ENCODE peak calls at places on chromosome 22, in four cellular contexts. D is K562, F is GM12878, O is H1. V is an unnamed sample.

GRCh38 chr22:20437253-20438065 is at the start of gene SCARF2:
- DNase-seq in D (no peak), F (no peak), O (peak; percentile 62), V (no peak)

GRCh38 chr22:23696326-23696851 is 5.6 kb downstream of the RGL4 start:
- DNase-seq in D (no peak), F (peak; percentile 33), O (no peak), V (no peak)

GRCh38 chr22:40679249-40679963 is at the start of gene MCHR1:
- DNase-seq in D (no peak), F (no peak), O (no peak), V (no peak)

GRCh38 chr22:42800731-42801536 is 56.1 kb downstream of the ARFGAP3 start:
- DNase-seq in D (no peak), F (no peak), O (no peak), V (no peak)

GRCh38 chr22:41951898-41952474 is at the start of gene SMIM45:
- DNase-seq in D (no peak), F (no peak), O (peak; percentile 77), V (no peak)

GRCh38 chr22:46609175-46609690 is 11.0 kb upstream of the GRAMD4 start:
- DNase-seq in D (no peak), F (no peak), O (no peak), V (no peak)

GRCh38 chr22:16965560-16965959 is 42.5 kb downstream of the GAB4 start:
- DNase-seq in D (no peak), F (no peak), O (no peak), V (no peak)

GRCh38 chr22:35480627-35481565 is 59.7 kb upstream of the RASD2 start:
- DNase-seq in D (no peak), F (no peak), O (no peak), V (no peak)

GRCh38 chr22:34850010-34850409 is 215.9 kb upstream of the ISX start:
- DNase-seq in D (no peak), F (no peak), O (no peak), V (no peak)

GRCh38 chr22:47151490-47151889 is 389.0 kb downstream of the TBC1D22A start:
- DNase-seq in D (no peak), F (no peak), O (no peak), V (no peak)

GRCh38 chr22:42330170-42330569 is 59.7 kb upstream of the TCF20 start:
- DNase-seq in D (no peak), F (no peak), O (no peak), V (no peak)

GRCh38 chr22:17964647-17965046 is 59.7 kb downstream of the MICAL3 start:
- DNase-seq in D (no peak), F (peak; percentile 65), O (no peak), V (no peak)

GRCh38 chr22:32991353-32992115 is 66.6 kb downstream of the SYN3 start:
- DNase-seq in D (no peak), F (no peak), O (no peak), V (no peak)

GRCh38 chr22:40855960-40856512 is 403 bp downstream of the ST13 start:
- DNase-seq in D (peak; percentile 16), F (no peak), O (no peak), V (no peak)

GRCh38 chr22:37095113-37095512 is 14.4 kb downstream of the TMPRSS6 start:
- DNase-seq in D (no peak), F (no peak), O (no peak), V (no peak)

GRCh38 chr22:32668254-32669094 is 133.0 kb upstream of the TIMP3 start:
- DNase-seq in D (no peak), F (no peak), O (no peak), V (no peak)

GRCh38 chr22:37505989-37506388 is 13.2 kb downstream of the CARD10 start:
- DNase-seq in D (no peak), F (no peak), O (no peak), V (no peak)

GRCh38 chr22:41699264-41700104 is at the start of gene MEI1:
- DNase-seq in D (no peak), F (peak; percentile 57), O (peak; percentile 75), V (no peak)

GRCh38 chr22:31504282-31504681 is 7.9 kb downstream of the SFI1 start:
- DNase-seq in D (no peak), F (no peak), O (no peak), V (no peak)

GRCh38 chr22:41410311-41410751 is 28.6 kb downstream of the TEF start:
- DNase-seq in D (no peak), F (no peak), O (no peak), V (no peak)

GRCh38 chr22:35651085-35651484 is 2.8 kb downstream of the APOL6 start:
- DNase-seq in D (no peak), F (no peak), O (peak; percentile 17), V (no peak)

GRCh38 chr22:33883961-33884808 is 36.1 kb downstream of the LARGE1 start:
- DNase-seq in D (no peak), F (no peak), O (no peak), V (no peak)

GRCh38 chr22:41526802-41527799 is 17.2 kb downstream of the POLR3H start:
- DNase-seq in D (peak; percentile 74), F (no peak), O (peak; percentile 90), V (no peak)

DNA sequence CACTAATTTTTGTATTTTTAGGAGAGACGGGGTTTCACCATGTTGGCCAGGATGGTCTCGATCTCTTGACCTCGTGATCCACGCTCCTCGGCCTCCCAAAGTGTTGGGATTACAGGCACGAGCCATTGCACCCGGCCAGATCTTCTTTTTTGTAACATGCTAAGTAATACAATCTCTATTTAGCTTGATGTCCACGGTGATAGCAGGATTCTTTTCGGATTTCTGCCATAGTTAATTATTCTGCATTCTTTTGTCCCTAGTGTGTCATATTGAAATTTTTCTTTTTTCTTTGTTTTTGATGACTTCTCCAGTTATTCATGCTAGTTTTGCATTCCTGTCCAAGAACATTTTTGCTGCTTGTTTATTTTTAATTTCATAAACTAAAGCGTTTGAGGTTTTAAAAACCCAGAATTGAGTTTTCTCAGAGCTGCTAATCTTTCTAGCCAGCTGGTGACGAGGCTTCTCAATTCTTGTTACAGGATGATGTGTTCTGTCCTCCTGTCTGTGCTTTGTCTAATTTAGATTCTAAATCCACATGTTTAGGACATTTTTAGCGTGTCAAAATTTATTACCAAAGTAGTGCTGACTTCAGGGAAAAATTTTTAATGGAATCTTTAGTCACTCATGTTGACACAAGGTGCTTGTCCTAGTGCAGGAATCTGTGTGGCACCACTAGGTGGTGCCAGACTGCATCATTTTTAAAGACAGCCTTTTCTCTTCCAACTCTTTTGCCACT is 21.8 kb downstream of the NF2 start:
- DNase-seq in D (peak; percentile 33), F (no peak), O (no peak), V (no peak)
- H3K4me1 ChIP-seq in D (peaks cover 5% of the 10 kb centered on the region), F (peaks cover 5% of the 10 kb centered on the region), O (peaks cover 4% of the 10 kb centered on the region), V (peaks cover 75% of the 10 kb centered on the region)

GRCh38 chr22:43855431-43855830 is 6.9 kb downstream of the SULT4A1 start:
- DNase-seq in D (no peak), F (no peak), O (no peak), V (no peak)

GRCh38 chr22:43852605-43853327 is 9.5 kb downstream of the SULT4A1 start:
- DNase-seq in D (no peak), F (no peak), O (no peak), V (no peak)

GRCh38 chr22:43854786-43855271 is 7.5 kb downstream of the SULT4A1 start:
- DNase-seq in D (no peak), F (no peak), O (no peak), V (no peak)

GRCh38 chr22:43853328-43853931 is 8.9 kb downstream of the SULT4A1 start:
- DNase-seq in D (no peak), F (no peak), O (no peak), V (no peak)

DNA sequence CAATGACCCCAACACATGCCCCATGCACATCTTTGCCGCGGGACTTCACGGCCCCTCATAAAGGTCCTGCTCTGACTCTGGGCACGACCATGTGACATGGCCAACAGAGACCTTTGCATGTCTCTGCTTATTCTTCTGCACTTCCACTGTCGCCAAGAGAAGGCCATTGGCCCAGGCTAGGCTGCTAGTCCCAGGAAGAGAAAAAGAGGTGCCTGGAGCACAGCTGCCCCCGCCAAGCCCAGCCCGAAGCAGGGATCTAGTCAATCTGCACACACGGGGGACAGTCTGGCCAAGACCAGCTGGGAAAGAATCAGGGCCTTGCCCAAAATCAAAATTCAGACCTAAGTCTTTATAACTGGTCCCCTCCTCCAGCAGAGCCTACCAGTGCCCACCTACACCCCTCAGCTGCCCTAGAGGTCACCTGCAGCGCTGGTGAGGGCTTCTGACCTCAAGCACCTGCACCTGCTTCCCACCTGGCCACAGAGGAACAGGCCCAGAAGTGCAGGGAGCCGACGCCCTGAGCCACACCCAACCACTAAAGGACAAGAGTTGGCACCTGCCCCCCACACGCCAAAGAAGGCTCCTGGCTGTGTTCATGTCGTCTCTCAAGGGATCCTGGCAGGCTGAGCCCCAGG is 8.0 kb downstream of the SULT4A1 start:
- DNase-seq in D (no peak), F (no peak), O (no peak), V (no peak)
- TF ChIP-seq JUND in D (no peak), F (no peak), O (no peak), V (no peak)

GRCh38 chr22:27636716-27637503 is 164.6 kb downstream of the MN1 start:
- DNase-seq in D (no peak), F (no peak), O (no peak), V (no peak)

GRCh38 chr22:27637604-27638003 is 164.0 kb downstream of the MN1 start:
- DNase-seq in D (no peak), F (no peak), O (no peak), V (no peak)

GRCh38 chr22:27635435-27635834 is 166.1 kb downstream of the MN1 start:
- DNase-seq in D (no peak), F (no peak), O (no peak), V (no peak)

GRCh38 chr22:27634043-27634442 is 167.5 kb downstream of the MN1 start:
- DNase-seq in D (no peak), F (no peak), O (no peak), V (no peak)

DNA sequence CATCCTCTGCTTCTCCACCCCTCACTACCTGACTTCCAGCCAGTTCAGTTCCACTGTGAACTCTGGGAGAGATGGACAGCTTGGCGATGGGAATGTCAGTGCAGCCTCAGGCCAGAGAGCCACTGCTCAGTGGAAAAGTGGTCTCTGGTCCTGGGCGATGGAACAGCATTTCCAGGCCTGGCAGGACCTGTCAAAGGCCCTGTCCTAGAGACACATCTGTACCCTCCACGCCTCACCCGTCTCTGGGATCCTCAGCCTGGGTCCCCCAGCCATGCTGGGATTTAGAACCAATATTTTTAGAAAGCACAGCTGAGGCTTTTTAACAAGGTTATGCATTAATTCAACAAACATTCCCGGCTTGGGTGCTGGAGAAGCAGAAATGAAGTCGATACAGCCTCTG is 165.7 kb downstream of the MN1 start:
- DNase-seq in D (no peak), F (no peak), O (no peak), V (no peak)
- TF ChIP-seq EGR1 in D (no peak), F (no peak), O (no peak), V (no peak)

DNA sequence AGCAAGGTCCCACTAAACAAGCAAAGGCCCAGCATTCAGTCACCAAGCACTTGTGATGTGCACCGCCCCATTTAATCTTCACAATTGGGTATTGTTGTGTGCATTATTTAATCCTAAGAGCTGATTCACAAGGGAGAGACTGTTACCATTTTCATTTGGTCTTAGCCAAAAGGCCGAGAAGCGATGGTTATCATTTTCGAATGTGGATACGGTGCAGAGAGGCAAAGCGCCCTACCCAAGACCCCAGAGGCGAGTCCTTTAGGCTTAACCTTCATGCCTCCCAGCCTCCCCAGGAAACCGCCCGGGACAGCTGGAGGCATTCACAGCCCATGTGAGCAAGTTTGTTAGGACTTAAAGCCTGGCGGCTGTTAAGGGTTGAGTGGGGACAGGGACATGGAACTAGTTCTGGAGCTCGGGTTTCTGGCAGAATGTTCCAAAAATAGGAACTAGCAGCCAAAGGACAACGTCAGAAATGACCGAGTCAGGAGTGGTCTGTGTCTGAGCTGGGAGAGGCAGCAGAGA is 13.0 kb upstream of the UPK3A start:
- DNase-seq in D (no peak), F (no peak), O (no peak), V (no peak)
- H3K4me1 ChIP-seq in D (no peaks in the 10 kb centered on the region), F (peaks cover 8% of the 10 kb centered on the region), O (peaks cover 10% of the 10 kb centered on the region), V (peaks cover 6% of the 10 kb centered on the region)

V was measured in HCT116.